ENCODE peak calls at places on chromosomes 12 and 14, in seven cellular contexts. One of them, this sample, is unnamed. For H3K4me1, the result is how much of the 10 kb centered on the place peaks cover.

GRCh38 chr12:110223777-110224378 is 57.2 kb upstream of the ATP2A2 start:
- DNase-seq in right atrium auricular region: no peak
- DNase-seq in neuronal stem cell: no peak
- DNase-seq in CD4-positive, CD25-positive, alpha-beta regulatory T cell: no peak
- DNase-seq in adipocyte: no peak
- DNase-seq in esophagus squamous epithelium: no peak
- DNase-seq in heart left ventricle: no peak
- DNase-seq in this sample: no peak

GRCh38 chr12:53224897-53225634 is 6.9 kb downstream of the RARG start:
- DNase-seq in right atrium auricular region: no peak
- DNase-seq in neuronal stem cell: no peak
- DNase-seq in CD4-positive, CD25-positive, alpha-beta regulatory T cell: no peak
- DNase-seq in adipocyte: peak
- DNase-seq in esophagus squamous epithelium: no peak
- DNase-seq in heart left ventricle: no peak
- DNase-seq in this sample: no peak

GRCh38 chr12:57240069-57240921 is 10.7 kb downstream of the STAC3 start:
- DNase-seq in right atrium auricular region: no peak
- DNase-seq in neuronal stem cell: no peak
- DNase-seq in CD4-positive, CD25-positive, alpha-beta regulatory T cell: peak
- DNase-seq in adipocyte: peak
- DNase-seq in esophagus squamous epithelium: no peak
- DNase-seq in heart left ventricle: peak
- DNase-seq in this sample: no peak

GRCh38 chr14:22797017-22797917 is 18.0 kb downstream of the SLC7A7 start:
- DNase-seq in right atrium auricular region: no peak
- DNase-seq in neuronal stem cell: no peak
- DNase-seq in CD4-positive, CD25-positive, alpha-beta regulatory T cell: no peak
- DNase-seq in adipocyte: no peak
- DNase-seq in esophagus squamous epithelium: no peak
- DNase-seq in heart left ventricle: no peak
- DNase-seq in this sample: no peak

GRCh38 chr12:61018571-61018970 is 1241.6 kb upstream of the USP15 start:
- DNase-seq in right atrium auricular region: no peak
- DNase-seq in neuronal stem cell: no peak
- DNase-seq in CD4-positive, CD25-positive, alpha-beta regulatory T cell: no peak
- DNase-seq in adipocyte: no peak
- DNase-seq in esophagus squamous epithelium: no peak
- DNase-seq in heart left ventricle: no peak
- DNase-seq in this sample: no peak

GRCh38 chr12:94174576-94174975 is 26.2 kb downstream of the PLXNC1 start:
- DNase-seq in right atrium auricular region: no peak
- DNase-seq in neuronal stem cell: no peak
- DNase-seq in CD4-positive, CD25-positive, alpha-beta regulatory T cell: no peak
- DNase-seq in adipocyte: no peak
- DNase-seq in esophagus squamous epithelium: peak
- DNase-seq in heart left ventricle: peak
- DNase-seq in this sample: no peak

GRCh38 chr14:102442241-102443211 is 67.0 kb downstream of the ANKRD9 start:
- DNase-seq in right atrium auricular region: no peak
- DNase-seq in neuronal stem cell: no peak
- DNase-seq in CD4-positive, CD25-positive, alpha-beta regulatory T cell: no peak
- DNase-seq in adipocyte: no peak
- DNase-seq in esophagus squamous epithelium: no peak
- DNase-seq in heart left ventricle: no peak
- DNase-seq in this sample: no peak

GRCh38 chr14:102764220-102764671 is 13.0 kb upstream of the TRAF3 start:
- DNase-seq in right atrium auricular region: no peak
- DNase-seq in neuronal stem cell: no peak
- DNase-seq in CD4-positive, CD25-positive, alpha-beta regulatory T cell: no peak
- DNase-seq in adipocyte: no peak
- DNase-seq in esophagus squamous epithelium: no peak
- DNase-seq in heart left ventricle: no peak
- DNase-seq in this sample: no peak

GRCh38 chr14:102196436-102197230 is 56.9 kb downstream of the WDR20 start:
- DNase-seq in right atrium auricular region: no peak
- DNase-seq in neuronal stem cell: no peak
- DNase-seq in CD4-positive, CD25-positive, alpha-beta regulatory T cell: no peak
- DNase-seq in adipocyte: peak
- DNase-seq in esophagus squamous epithelium: no peak
- DNase-seq in heart left ventricle: no peak
- DNase-seq in this sample: no peak

GRCh38 chr12:116882742-116883141 is 1.5 kb upstream of the HRK start:
- DNase-seq in right atrium auricular region: no peak
- DNase-seq in neuronal stem cell: no peak
- DNase-seq in CD4-positive, CD25-positive, alpha-beta regulatory T cell: no peak
- DNase-seq in adipocyte: peak
- DNase-seq in esophagus squamous epithelium: no peak
- DNase-seq in heart left ventricle: no peak
- DNase-seq in this sample: no peak

GRCh38 chr12:77925536-77926108 is 94.9 kb downstream of the NAV3 start:
- DNase-seq in right atrium auricular region: peak
- DNase-seq in neuronal stem cell: peak
- DNase-seq in CD4-positive, CD25-positive, alpha-beta regulatory T cell: no peak
- DNase-seq in adipocyte: peak
- DNase-seq in esophagus squamous epithelium: no peak
- DNase-seq in heart left ventricle: peak
- DNase-seq in this sample: peak

GRCh38 chr12:109621271-109621671 is 47.7 kb downstream of the MVK start:
- DNase-seq in right atrium auricular region: no peak
- DNase-seq in neuronal stem cell: no peak
- DNase-seq in CD4-positive, CD25-positive, alpha-beta regulatory T cell: no peak
- DNase-seq in adipocyte: peak
- DNase-seq in esophagus squamous epithelium: no peak
- DNase-seq in heart left ventricle: no peak
- DNase-seq in this sample: no peak

GRCh38 chr12:4900327-4900726 is 9.4 kb upstream of the KCNA1 start:
- DNase-seq in right atrium auricular region: no peak
- DNase-seq in neuronal stem cell: no peak
- DNase-seq in CD4-positive, CD25-positive, alpha-beta regulatory T cell: no peak
- DNase-seq in adipocyte: peak
- DNase-seq in esophagus squamous epithelium: no peak
- DNase-seq in heart left ventricle: no peak
- DNase-seq in this sample: no peak

GRCh38 chr12:70919597-70920035 is 922 bp downstream of the PTPRR start:
- DNase-seq in right atrium auricular region: no peak
- DNase-seq in neuronal stem cell: peak
- DNase-seq in CD4-positive, CD25-positive, alpha-beta regulatory T cell: no peak
- DNase-seq in adipocyte: peak
- DNase-seq in esophagus squamous epithelium: no peak
- DNase-seq in heart left ventricle: no peak
- DNase-seq in this sample: no peak

GRCh38 chr12:130161261-130162231 is 718 bp upstream of the FZD10 start:
- DNase-seq in right atrium auricular region: no peak
- DNase-seq in neuronal stem cell: peak
- DNase-seq in CD4-positive, CD25-positive, alpha-beta regulatory T cell: no peak
- DNase-seq in adipocyte: no peak
- DNase-seq in esophagus squamous epithelium: no peak
- DNase-seq in heart left ventricle: peak
- DNase-seq in this sample: no peak
- H3K4me1 ChIP-seq in right atrium auricular region: under half
- H3K4me1 ChIP-seq in neuronal stem cell: under half
- H3K4me1 ChIP-seq in CD4-positive, CD25-positive, alpha-beta regulatory T cell: under half
- H3K4me1 ChIP-seq in adipocyte: under half
- H3K4me1 ChIP-seq in esophagus squamous epithelium: half or more
- H3K4me1 ChIP-seq in heart left ventricle: under half
- H3K4me1 ChIP-seq in this sample: under half

GRCh38 chr14:68678471-68678870 is 114.4 kb downstream of the ZFP36L1 start:
- DNase-seq in right atrium auricular region: no peak
- DNase-seq in neuronal stem cell: no peak
- DNase-seq in CD4-positive, CD25-positive, alpha-beta regulatory T cell: no peak
- DNase-seq in adipocyte: no peak
- DNase-seq in esophagus squamous epithelium: no peak
- DNase-seq in heart left ventricle: no peak
- DNase-seq in this sample: no peak

GRCh38 chr14:68680541-68681051 is 112.3 kb downstream of the ZFP36L1 start:
- DNase-seq in right atrium auricular region: no peak
- DNase-seq in neuronal stem cell: no peak
- DNase-seq in CD4-positive, CD25-positive, alpha-beta regulatory T cell: no peak
- DNase-seq in adipocyte: no peak
- DNase-seq in esophagus squamous epithelium: no peak
- DNase-seq in heart left ventricle: no peak
- DNase-seq in this sample: no peak

GRCh38 chr14:68679746-68680467 is 113.0 kb downstream of the ZFP36L1 start:
- DNase-seq in right atrium auricular region: no peak
- DNase-seq in neuronal stem cell: no peak
- DNase-seq in CD4-positive, CD25-positive, alpha-beta regulatory T cell: no peak
- DNase-seq in adipocyte: no peak
- DNase-seq in esophagus squamous epithelium: no peak
- DNase-seq in heart left ventricle: no peak
- DNase-seq in this sample: no peak

GRCh38 chr14:68677901-68678300 is 115.0 kb downstream of the ZFP36L1 start:
- DNase-seq in right atrium auricular region: no peak
- DNase-seq in neuronal stem cell: no peak
- DNase-seq in CD4-positive, CD25-positive, alpha-beta regulatory T cell: no peak
- DNase-seq in adipocyte: no peak
- DNase-seq in esophagus squamous epithelium: no peak
- DNase-seq in heart left ventricle: no peak
- DNase-seq in this sample: no peak

GRCh38 chr14:68679301-68679700 is 113.6 kb downstream of the ZFP36L1 start:
- DNase-seq in right atrium auricular region: no peak
- DNase-seq in neuronal stem cell: no peak
- DNase-seq in CD4-positive, CD25-positive, alpha-beta regulatory T cell: no peak
- DNase-seq in adipocyte: no peak
- DNase-seq in esophagus squamous epithelium: no peak
- DNase-seq in heart left ventricle: no peak
- DNase-seq in this sample: no peak
- H3K4me1 ChIP-seq in right atrium auricular region: under half
- H3K4me1 ChIP-seq in neuronal stem cell: under half
- H3K4me1 ChIP-seq in CD4-positive, CD25-positive, alpha-beta regulatory T cell: under half
- H3K4me1 ChIP-seq in adipocyte: under half
- H3K4me1 ChIP-seq in esophagus squamous epithelium: half or more
- H3K4me1 ChIP-seq in heart left ventricle: under half
- H3K4me1 ChIP-seq in this sample: under half

GRCh38 chr12:65517656-65518210 is 239.2 kb downstream of the MSRB3 start:
- DNase-seq in right atrium auricular region: no peak
- DNase-seq in neuronal stem cell: no peak
- DNase-seq in CD4-positive, CD25-positive, alpha-beta regulatory T cell: no peak
- DNase-seq in adipocyte: no peak
- DNase-seq in esophagus squamous epithelium: no peak
- DNase-seq in heart left ventricle: no peak
- DNase-seq in this sample: no peak

GRCh38 chr12:65518771-65519170 is 240.3 kb downstream of the MSRB3 start:
- DNase-seq in right atrium auricular region: no peak
- DNase-seq in neuronal stem cell: peak
- DNase-seq in CD4-positive, CD25-positive, alpha-beta regulatory T cell: no peak
- DNase-seq in adipocyte: no peak
- DNase-seq in esophagus squamous epithelium: no peak
- DNase-seq in heart left ventricle: no peak
- DNase-seq in this sample: no peak

GRCh38 chr12:65522956-65523857 is 244.7 kb downstream of the MSRB3 start:
- DNase-seq in right atrium auricular region: no peak
- DNase-seq in neuronal stem cell: no peak
- DNase-seq in CD4-positive, CD25-positive, alpha-beta regulatory T cell: no peak
- DNase-seq in adipocyte: peak
- DNase-seq in esophagus squamous epithelium: no peak
- DNase-seq in heart left ventricle: no peak
- DNase-seq in this sample: no peak

GRCh38 chr12:65524666-65525065 is 246.2 kb downstream of the MSRB3 start:
- DNase-seq in right atrium auricular region: no peak
- DNase-seq in neuronal stem cell: no peak
- DNase-seq in CD4-positive, CD25-positive, alpha-beta regulatory T cell: no peak
- DNase-seq in adipocyte: peak
- DNase-seq in esophagus squamous epithelium: no peak
- DNase-seq in heart left ventricle: no peak
- DNase-seq in this sample: no peak

DNA sequence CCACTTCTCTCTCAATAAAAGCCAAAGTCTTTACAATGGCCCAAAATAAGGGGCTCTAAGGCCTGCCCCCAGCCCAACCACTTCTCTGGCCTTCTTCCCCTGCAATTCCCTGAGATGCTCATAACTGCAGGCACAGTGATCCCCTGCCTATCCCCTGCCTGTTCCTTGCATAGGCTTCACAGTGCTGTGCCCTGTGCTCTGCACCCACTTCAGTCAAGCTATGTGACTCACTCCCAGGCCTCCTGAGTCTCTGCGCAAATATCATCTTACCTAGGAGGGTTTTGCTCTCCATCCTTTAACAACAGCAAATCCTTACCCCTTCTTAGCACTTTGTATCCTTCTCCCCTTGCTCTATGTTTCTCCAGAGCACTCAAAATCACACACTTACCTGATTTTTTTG is 242.2 kb downstream of the MSRB3 start:
- DNase-seq in right atrium auricular region: no peak
- DNase-seq in neuronal stem cell: no peak
- DNase-seq in CD4-positive, CD25-positive, alpha-beta regulatory T cell: no peak
- DNase-seq in adipocyte: no peak
- DNase-seq in esophagus squamous epithelium: no peak
- DNase-seq in heart left ventricle: no peak
- DNase-seq in this sample: no peak
- H3K4me1 ChIP-seq in right atrium auricular region: under half
- H3K4me1 ChIP-seq in neuronal stem cell: under half
- H3K4me1 ChIP-seq in CD4-positive, CD25-positive, alpha-beta regulatory T cell: under half
- H3K4me1 ChIP-seq in adipocyte: under half
- H3K4me1 ChIP-seq in esophagus squamous epithelium: under half
- H3K4me1 ChIP-seq in heart left ventricle: under half
- H3K4me1 ChIP-seq in this sample: under half

DNA sequence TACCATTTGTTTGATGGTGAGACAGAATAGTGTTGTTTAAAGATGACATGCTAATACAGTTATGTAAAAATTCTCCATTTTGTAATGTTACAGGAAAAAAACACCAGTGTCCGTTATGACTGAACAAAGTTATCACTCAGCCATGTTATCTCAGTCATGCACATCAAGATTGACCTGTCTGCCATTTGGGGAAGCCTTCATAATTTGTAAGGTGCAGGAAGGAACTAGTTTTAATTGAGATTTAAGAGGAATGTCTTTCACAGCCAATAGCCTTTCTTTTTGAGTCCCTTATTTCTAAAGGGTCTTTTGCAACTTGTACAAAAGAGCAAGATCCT is 432.2 kb downstream of the RAD51B start:
- DNase-seq in right atrium auricular region: no peak
- DNase-seq in neuronal stem cell: no peak
- DNase-seq in CD4-positive, CD25-positive, alpha-beta regulatory T cell: no peak
- DNase-seq in adipocyte: no peak
- DNase-seq in esophagus squamous epithelium: no peak
- DNase-seq in heart left ventricle: no peak
- DNase-seq in this sample: no peak
- H3K4me1 ChIP-seq in right atrium auricular region: half or more
- H3K4me1 ChIP-seq in neuronal stem cell: under half
- H3K4me1 ChIP-seq in CD4-positive, CD25-positive, alpha-beta regulatory T cell: under half
- H3K4me1 ChIP-seq in adipocyte: half or more
- H3K4me1 ChIP-seq in esophagus squamous epithelium: half or more
- H3K4me1 ChIP-seq in heart left ventricle: half or more
- H3K4me1 ChIP-seq in this sample: under half